ENCODE peak calls at places on chromosomes 11 and 22, in ten cellular contexts. H is right lobe of liver, W is right cardiac atrium, C is dorsolateral prefrontal cortex, M is HL-60, S is neuronal stem cell, D is colonic mucosa, I is IMR-90, V is ovary, R is A549. E is an unnamed sample.

GRCh38 chr11:102914238-102915043 is 39.7 kb upstream of the MMP12 start:
- DNase-seq in H (no peak), W (no peak), C (no peak), M (peak), S (peak), D (peak), I (peak), V (no peak), R (peak), E (no peak)

GRCh38 chr11:3220521-3221407 is 2.2 kb upstream of the MRGPRG start:
- DNase-seq in H (no peak), W (peak), C (peak), M (no peak), S (no peak), D (peak), I (no peak), V (peak), R (no peak), E (no peak)

GRCh38 chr11:129732926-129733325 is 82.7 kb upstream of the TMEM45B start:
- DNase-seq in H (no peak), W (no peak), C (no peak), M (no peak), S (no peak), D (no peak), I (no peak), V (no peak), R (no peak), E (no peak)

GRCh38 chr11:128739589-128739988 is 45.7 kb downstream of the FLI1 start:
- DNase-seq in H (no peak), W (no peak), C (no peak), M (no peak), S (no peak), D (no peak), I (no peak), V (no peak), R (no peak), E (no peak)

GRCh38 chr11:64571410-64572091 is 19.5 kb upstream of the SLC22A12 start:
- DNase-seq in H (no peak), W (no peak), C (peak), M (peak), S (no peak), D (peak), I (no peak), V (peak), R (no peak), E (peak)

GRCh38 chr11:9069256-9069655 is 22.1 kb downstream of the SCUBE2 start:
- DNase-seq in H (no peak), W (no peak), C (no peak), M (no peak), S (no peak), D (no peak), I (no peak), V (no peak), R (no peak), E (no peak)

GRCh38 chr11:3866206-3866605 is 10.7 kb downstream of the STIM1 start:
- DNase-seq in H (peak), W (peak), C (no peak), M (peak), S (no peak), D (no peak), I (no peak), V (no peak), R (no peak), E (no peak)

GRCh38 chr11:29129850-29130249 is 887.0 kb downstream of the KCNA4 start:
- DNase-seq in H (no peak), W (no peak), C (no peak), M (no peak), S (no peak), D (no peak), I (peak), V (no peak), R (no peak), E (no peak)

GRCh38 chr11:91220476-91221202 is 997.8 kb upstream of the CHORDC1 start:
- DNase-seq in H (no peak), W (no peak), C (no peak), M (no peak), S (no peak), D (no peak), I (peak), V (no peak), R (no peak), E (peak)

GRCh38 chr11:111422494-111423249 is 43.6 kb upstream of the POU2AF1 start:
- DNase-seq in H (no peak), W (peak), C (peak), M (peak), S (peak), D (peak), I (peak), V (peak), R (peak), E (no peak)

GRCh38 chr22:31090217-31091085 is 9.3 kb downstream of the SMTN start:
- DNase-seq in H (no peak), W (no peak), C (no peak), M (no peak), S (no peak), D (no peak), I (no peak), V (no peak), R (no peak), E (no peak)

GRCh38 chr11:46410021-46410420 is 18.4 kb upstream of the CHRM4 start:
- DNase-seq in H (no peak), W (no peak), C (no peak), M (no peak), S (no peak), D (no peak), I (no peak), V (no peak), R (no peak), E (no peak)

GRCh38 chr11:94147433-94147845 is 18.8 kb downstream of the PANX1 start:
- DNase-seq in H (no peak), W (no peak), C (no peak), M (no peak), S (no peak), D (no peak), I (no peak), V (no peak), R (no peak), E (no peak)

GRCh38 chr11:2704896-2705606 is 5.3 kb upstream of the KCNQ1OT1 start:
- DNase-seq in H (peak), W (peak), C (no peak), M (no peak), S (no peak), D (no peak), I (no peak), V (no peak), R (no peak), E (no peak)

GRCh38 chr22:49678842-49679170 is 148.9 kb downstream of the BRD1 start:
- DNase-seq in H (no peak), W (no peak), C (peak), M (no peak), S (no peak), D (no peak), I (no peak), V (no peak), R (no peak), E (no peak)

GRCh38 chr11:20127671-20128527 is 32.4 kb downstream of the DBX1 start:
- DNase-seq in H (peak), W (peak), C (peak), M (peak), S (peak), D (peak), I (peak), V (peak), R (peak), E (no peak)

GRCh38 chr22:35995772-35996171 is 32.9 kb downstream of the RBFOX2 start:
- DNase-seq in H (no peak), W (peak), C (no peak), M (no peak), S (no peak), D (peak), I (peak), V (peak), R (no peak), E (no peak)

GRCh38 chr22:32331918-32332725 is 25.5 kb upstream of the RFPL3 start:
- DNase-seq in H (no peak), W (no peak), C (no peak), M (no peak), S (no peak), D (no peak), I (no peak), V (no peak), R (no peak), E (no peak)

GRCh38 chr11:10385696-10386095 is 69.4 kb upstream of the AMPD3 start:
- DNase-seq in H (no peak), W (peak), C (no peak), M (no peak), S (no peak), D (peak), I (peak), V (peak), R (no peak), E (no peak)

GRCh38 chr22:43174941-43175531 is 11.9 kb downstream of the TTLL12 start:
- DNase-seq in H (no peak), W (no peak), C (no peak), M (no peak), S (no peak), D (no peak), I (no peak), V (no peak), R (no peak), E (no peak)

GRCh38 chr11:92211576-92212167 is 12.9 kb upstream of the FAT3 start:
- DNase-seq in H (no peak), W (peak), C (peak), M (no peak), S (peak), D (no peak), I (peak), V (peak), R (no peak), E (no peak)

GRCh38 chr11:64566042-64566914 is 24.7 kb upstream of the SLC22A12 start:
- DNase-seq in H (peak), W (peak), C (no peak), M (no peak), S (peak), D (peak), I (peak), V (peak), R (peak), E (peak)

GRCh38 chr11:8021920-8022319 is 34.8 kb downstream of the EIF3F start:
- DNase-seq in H (no peak), W (no peak), C (no peak), M (no peak), S (no peak), D (no peak), I (no peak), V (no peak), R (no peak), E (no peak)

GRCh38 chr11:24709928-24710565 is 213.2 kb downstream of the LUZP2 start:
- DNase-seq in H (no peak), W (no peak), C (no peak), M (no peak), S (no peak), D (no peak), I (no peak), V (no peak), R (no peak), E (no peak)

GRCh38 chr11:61972112-61972795 is 4.8 kb upstream of the FTH1 start:
- DNase-seq in H (no peak), W (no peak), C (peak), M (no peak), S (no peak), D (no peak), I (no peak), V (no peak), R (no peak), E (no peak)

DNA sequence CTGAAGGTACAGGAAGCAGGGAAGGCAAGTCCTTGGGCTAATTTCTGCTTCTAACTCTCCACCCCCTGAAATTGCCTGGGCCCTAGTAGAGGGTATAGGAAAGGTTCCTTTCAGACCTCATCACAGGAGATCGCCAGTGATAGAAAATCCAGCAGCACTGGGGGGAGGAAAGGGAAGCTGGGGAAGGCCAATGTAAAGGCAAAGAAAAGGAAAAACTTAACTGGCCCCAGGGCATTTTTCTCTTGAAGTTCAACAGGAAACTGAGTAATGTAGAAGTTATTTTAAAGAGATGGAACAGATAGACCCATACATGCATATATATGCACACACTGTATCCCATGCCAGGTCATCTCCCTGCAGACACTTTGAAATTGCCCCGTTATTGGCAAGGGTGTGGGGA is 134.0 kb downstream of the TRIM44 start:
- DNase-seq in H (no peak), W (no peak), C (no peak), M (no peak), S (no peak), D (no peak), I (peak), V (no peak), R (no peak), E (no peak)
- H3K27ac ChIP-seq in H (no peak), W (no peak), C (no peak), M (no peak), S (no peak), D (no peak), I (no peak), V (no peak), R (peak), E (peak)

GRCh38 chr22:28442951-28443876 is 236.4 kb downstream of the TTC28 start:
- DNase-seq in H (peak), W (peak), C (peak), M (peak), S (peak), D (peak), I (peak), V (peak), R (no peak), E (no peak)

GRCh38 chr22:28440517-28441366 is 238.9 kb downstream of the TTC28 start:
- DNase-seq in H (no peak), W (no peak), C (no peak), M (no peak), S (no peak), D (no peak), I (peak), V (no peak), R (no peak), E (no peak)

GRCh38 chr22:28444659-28445058 is 235.0 kb downstream of the TTC28 start:
- DNase-seq in H (no peak), W (no peak), C (no peak), M (no peak), S (no peak), D (no peak), I (no peak), V (no peak), R (no peak), E (no peak)

GRCh38 chr22:28441720-28442263 is 237.8 kb downstream of the TTC28 start:
- DNase-seq in H (no peak), W (no peak), C (no peak), M (no peak), S (peak), D (no peak), I (no peak), V (peak), R (no peak), E (no peak)

DNA sequence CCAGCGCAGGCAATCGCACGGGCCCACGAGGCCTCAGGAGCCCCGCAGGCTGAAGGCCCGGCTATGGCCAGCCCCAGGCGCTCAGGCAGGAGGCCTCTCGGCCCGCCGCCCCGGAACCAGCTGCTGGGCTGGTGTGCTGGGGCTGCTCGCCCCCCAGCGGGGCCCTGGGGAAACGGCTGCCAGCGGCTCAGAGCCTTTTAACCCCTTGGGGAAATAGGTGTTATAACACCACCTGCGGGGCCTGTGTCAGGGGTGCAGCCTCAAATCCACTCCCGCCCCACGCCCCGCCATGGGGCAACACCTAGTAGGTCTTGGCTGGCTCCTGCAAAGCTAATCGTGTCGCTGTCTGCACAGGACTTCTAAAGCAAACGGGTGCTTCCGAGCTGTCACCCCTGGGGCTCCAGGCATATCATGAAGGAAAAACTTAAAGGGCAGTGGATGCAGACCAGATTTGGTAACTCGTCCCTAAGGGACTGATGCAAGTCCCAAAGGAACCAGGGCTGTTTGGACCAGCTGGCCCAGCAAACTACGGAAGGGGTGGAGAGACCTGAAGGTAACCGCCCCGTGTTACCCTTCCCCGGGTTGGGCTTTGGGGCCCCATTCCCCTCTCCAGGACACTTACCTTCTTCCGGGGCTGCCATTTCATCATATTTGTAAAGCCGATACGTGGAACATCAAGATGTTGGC is 237.2 kb downstream of the TTC28 start:
- DNase-seq in H (peak), W (peak), C (peak), M (peak), S (peak), D (peak), I (peak), V (peak), R (no peak), E (peak)
- H3K27ac ChIP-seq in H (peak), W (peak), C (peak), M (no peak), S (no peak), D (peak), I (peak), V (peak), R (no peak), E (peak)

DNA sequence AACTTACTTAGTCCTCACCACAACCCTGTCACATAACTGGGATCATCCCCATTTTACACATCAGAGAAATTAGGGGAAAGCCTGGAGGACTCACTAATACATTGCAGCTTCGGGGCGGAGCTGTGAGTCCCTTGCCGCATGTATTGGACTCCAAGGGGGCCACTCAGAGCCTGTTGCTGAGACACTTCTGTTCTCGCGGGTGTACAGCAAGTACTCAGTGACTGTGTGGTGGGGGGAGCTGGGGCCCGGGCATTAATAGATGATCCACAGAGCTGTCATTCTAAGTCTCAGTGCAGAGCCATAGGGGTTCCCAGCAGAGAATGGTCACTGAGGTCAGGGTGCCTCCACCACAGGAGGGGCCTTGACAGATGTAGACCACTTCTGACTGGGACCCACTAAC is 13.6 kb downstream of the OAF start:
- DNase-seq in H (no peak), W (no peak), C (no peak), M (peak), S (no peak), D (no peak), I (no peak), V (no peak), R (no peak), E (no peak)
- H3K27ac ChIP-seq in H (no peak), W (no peak), C (peak), M (peak), S (no peak), D (no peak), I (no peak), V (no peak), R (no peak), E (no peak)

GRCh38 chr11:72234514-72234830 is 9.5 kb downstream of the PHOX2A start:
- DNase-seq in H (no peak), W (no peak), C (no peak), M (no peak), S (no peak), D (no peak), I (no peak), V (no peak), R (no peak), E (no peak)
- H3K27ac ChIP-seq in H (no peak), W (no peak), C (no peak), M (no peak), S (no peak), D (no peak), I (no peak), V (no peak), R (no peak), E (no peak)

GRCh38 chr11:40293655-40294342 is 1165.7 kb downstream of the LRRC4C start:
- DNase-seq in H (peak), W (peak), C (peak), M (peak), S (peak), D (peak), I (peak), V (peak), R (peak), E (peak)
- H3K27ac ChIP-seq in H (no peak), W (peak), C (peak), M (no peak), S (peak), D (peak), I (peak), V (no peak), R (no peak), E (no peak)

GRCh38 chr11:44976576-44976975 is 25.9 kb upstream of the TP53I11 start:
- DNase-seq in H (no peak), W (no peak), C (no peak), M (no peak), S (no peak), D (peak), I (no peak), V (no peak), R (no peak), E (no peak)

GRCh38 chr11:44978961-44979331 is 28.3 kb upstream of the TP53I11 start:
- DNase-seq in H (peak), W (no peak), C (no peak), M (no peak), S (no peak), D (peak), I (no peak), V (no peak), R (peak), E (peak)

GRCh38 chr11:44979536-44980399 is 29.1 kb upstream of the TP53I11 start:
- DNase-seq in H (peak), W (no peak), C (no peak), M (no peak), S (no peak), D (peak), I (no peak), V (no peak), R (peak), E (peak)

GRCh38 chr11:44977493-44977984 is 26.9 kb upstream of the TP53I11 start:
- DNase-seq in H (no peak), W (no peak), C (no peak), M (peak), S (no peak), D (no peak), I (peak), V (no peak), R (peak), E (no peak)

GRCh38 chr11:44978279-44978960 is 27.7 kb upstream of the TP53I11 start:
- DNase-seq in H (no peak), W (no peak), C (no peak), M (no peak), S (no peak), D (no peak), I (no peak), V (no peak), R (no peak), E (no peak)
- H3K27ac ChIP-seq in H (peak), W (peak), C (no peak), M (no peak), S (peak), D (peak), I (no peak), V (no peak), R (peak), E (peak)

GRCh38 chr22:33874206-33874605 is 46.1 kb downstream of the LARGE1 start:
- DNase-seq in H (no peak), W (no peak), C (no peak), M (no peak), S (no peak), D (peak), I (no peak), V (no peak), R (no peak), E (no peak)
- H3K27ac ChIP-seq in H (no peak), W (peak), C (no peak), M (no peak), S (no peak), D (no peak), I (no peak), V (no peak), R (no peak), E (no peak)